ENCODE peak calls at places on chromosomes 5 and 9, in six cellular contexts. One of them, this sample, is unnamed.

GRCh38 chr9:68455436-68455835 is 85.2 kb downstream of the TMEM252 start:
- DNase-seq in fibroblast of mammary gland: no peak
- DNase-seq in tibial artery: no peak
- DNase-seq in spleen: no peak
- DNase-seq in astrocyte of the spinal cord: no peak
- DNase-seq in body of pancreas: no peak
- DNase-seq in this sample: no peak

GRCh38 chr9:135764731-135765130 is 62.7 kb downstream of the KCNT1 start:
- DNase-seq in astrocyte of the spinal cord: no peak
- DNase-seq in fibroblast of mammary gland: no peak
- DNase-seq in tibial artery: no peak
- DNase-seq in body of pancreas: no peak
- DNase-seq in spleen: no peak
- DNase-seq in this sample: no peak

GRCh38 chr9:83185517-83186192 is 122.7 kb upstream of the RASEF start:
- DNase-seq in fibroblast of mammary gland: no peak
- DNase-seq in body of pancreas: no peak
- DNase-seq in tibial artery: no peak
- DNase-seq in astrocyte of the spinal cord: no peak
- DNase-seq in spleen: no peak
- DNase-seq in this sample: no peak

GRCh38 chr5:135232958-135233357 is 166.1 kb downstream of the MACROH2A1 start:
- DNase-seq in astrocyte of the spinal cord: no peak
- DNase-seq in spleen: peak; percentile 54
- DNase-seq in tibial artery: peak; percentile 79
- DNase-seq in body of pancreas: no peak
- DNase-seq in fibroblast of mammary gland: no peak
- DNase-seq in this sample: no peak

GRCh38 chr5:72555871-72556270 is 48.7 kb upstream of the ZNF366 start:
- DNase-seq in spleen: no peak
- DNase-seq in tibial artery: no peak
- DNase-seq in body of pancreas: no peak
- DNase-seq in astrocyte of the spinal cord: no peak
- DNase-seq in fibroblast of mammary gland: peak; percentile 10
- DNase-seq in this sample: no peak

GRCh38 chr9:109843651-109844050 is 63.7 kb downstream of the PALM2AKAP2 start:
- DNase-seq in spleen: no peak
- DNase-seq in tibial artery: no peak
- DNase-seq in fibroblast of mammary gland: no peak
- DNase-seq in body of pancreas: peak; percentile 22
- DNase-seq in astrocyte of the spinal cord: no peak
- DNase-seq in this sample: no peak

GRCh38 chr9:69428017-69428785 is 103.2 kb downstream of the ENTREP1 start:
- DNase-seq in spleen: no peak
- DNase-seq in fibroblast of mammary gland: no peak
- DNase-seq in tibial artery: no peak
- DNase-seq in body of pancreas: no peak
- DNase-seq in astrocyte of the spinal cord: no peak
- DNase-seq in this sample: no peak

GRCh38 chr5:127536687-127537086 is 19.2 kb downstream of the PRRC1 start:
- DNase-seq in fibroblast of mammary gland: peak; percentile 17
- DNase-seq in spleen: no peak
- DNase-seq in astrocyte of the spinal cord: peak; percentile 21
- DNase-seq in body of pancreas: no peak
- DNase-seq in tibial artery: no peak
- DNase-seq in this sample: no peak

GRCh38 chr5:9829621-9830020 is 199.5 kb upstream of the TAS2R1 start:
- DNase-seq in spleen: no peak
- DNase-seq in fibroblast of mammary gland: no peak
- DNase-seq in tibial artery: no peak
- DNase-seq in astrocyte of the spinal cord: no peak
- DNase-seq in body of pancreas: no peak
- DNase-seq in this sample: no peak

GRCh38 chr5:52867809-52868208 is 80.1 kb downstream of the ITGA1 start:
- DNase-seq in tibial artery: peak; percentile 65
- DNase-seq in body of pancreas: no peak
- DNase-seq in fibroblast of mammary gland: peak; percentile 32
- DNase-seq in astrocyte of the spinal cord: peak; percentile 20
- DNase-seq in spleen: no peak
- DNase-seq in this sample: no peak

GRCh38 chr5:81787843-81788242 is 36.9 kb upstream of the SSBP2 start:
- DNase-seq in body of pancreas: peak; percentile 89
- DNase-seq in astrocyte of the spinal cord: peak; percentile 85
- DNase-seq in spleen: no peak
- DNase-seq in fibroblast of mammary gland: peak; percentile 87
- DNase-seq in tibial artery: peak; percentile 78
- DNase-seq in this sample: peak; percentile 32

GRCh38 chr5:140265845-140266244 is 37.1 kb downstream of the PFDN1 start:
- DNase-seq in body of pancreas: no peak
- DNase-seq in fibroblast of mammary gland: no peak
- DNase-seq in spleen: no peak
- DNase-seq in tibial artery: no peak
- DNase-seq in astrocyte of the spinal cord: no peak
- DNase-seq in this sample: no peak

GRCh38 chr9:20552874-20553624 is 69.2 kb downstream of the MLLT3 start:
- DNase-seq in astrocyte of the spinal cord: peak; percentile 36
- DNase-seq in body of pancreas: no peak
- DNase-seq in tibial artery: no peak
- DNase-seq in spleen: no peak
- DNase-seq in fibroblast of mammary gland: peak; percentile 24
- DNase-seq in this sample: no peak
- TF ChIP-seq CTCF in astrocyte of the spinal cord: no peak
- TF ChIP-seq CTCF in body of pancreas: no peak
- TF ChIP-seq CTCF in tibial artery: peak; percentile 29
- TF ChIP-seq CTCF in spleen: no peak
- TF ChIP-seq CTCF in fibroblast of mammary gland: peak; percentile 31
- TF ChIP-seq CTCF in this sample: no peak

GRCh38 chr9:131674425-131675421 is 65.2 kb downstream of the RAPGEF1 start:
- DNase-seq in body of pancreas: no peak
- DNase-seq in spleen: peak; percentile 78
- DNase-seq in astrocyte of the spinal cord: no peak
- DNase-seq in tibial artery: peak; percentile 78
- DNase-seq in fibroblast of mammary gland: no peak
- DNase-seq in this sample: no peak
- H3K4me3 ChIP-seq in body of pancreas: no peak overlapping the region
- H3K4me3 ChIP-seq in spleen: peak overlapping the region; percentile 5
- H3K4me3 ChIP-seq in astrocyte of the spinal cord: no peak overlapping the region
- H3K4me3 ChIP-seq in tibial artery: peak overlapping the region; percentile 5
- H3K4me3 ChIP-seq in fibroblast of mammary gland: no peak overlapping the region
- H3K4me3 ChIP-seq in this sample: no peak overlapping the region

DNA sequence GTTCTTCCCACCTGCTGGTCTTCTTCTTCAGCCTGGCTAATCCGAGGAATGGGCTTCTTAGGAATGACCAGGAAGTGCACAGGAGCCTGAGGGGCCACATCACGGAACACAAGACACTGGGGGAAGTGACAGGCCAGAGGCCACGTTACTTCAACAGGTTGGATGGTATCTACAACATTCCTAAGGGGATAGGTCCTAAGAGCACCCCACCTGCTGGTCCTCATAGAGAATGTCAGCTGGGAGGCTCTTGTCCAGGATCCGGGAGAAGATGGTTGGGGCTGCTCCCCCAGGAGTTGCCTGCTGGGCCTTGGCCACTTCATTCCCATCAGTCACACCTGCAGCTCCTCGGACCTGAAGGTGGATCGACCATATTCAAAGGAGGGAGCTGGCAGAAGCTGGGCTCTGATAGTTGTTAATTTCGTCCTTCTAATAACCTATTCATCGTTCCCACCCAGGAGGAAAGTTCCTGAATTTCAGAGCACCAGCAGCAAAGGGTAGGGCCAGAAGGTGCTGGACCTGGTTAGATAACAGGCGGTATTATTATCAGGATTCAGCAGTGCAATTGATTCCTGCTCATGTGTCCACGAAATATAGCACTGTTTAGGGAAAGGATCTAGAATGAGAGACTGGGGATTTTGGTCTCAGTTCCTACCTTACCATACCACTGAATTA is 1.3 kb downstream of the HINT2 start:
- DNase-seq in spleen: no peak
- DNase-seq in tibial artery: no peak
- DNase-seq in body of pancreas: no peak
- DNase-seq in fibroblast of mammary gland: peak; percentile 39
- DNase-seq in astrocyte of the spinal cord: no peak
- DNase-seq in this sample: no peak
- TF ChIP-seq CTCF in spleen: no peak
- TF ChIP-seq CTCF in tibial artery: no peak
- TF ChIP-seq CTCF in body of pancreas: no peak
- TF ChIP-seq CTCF in fibroblast of mammary gland: peak; percentile 29
- TF ChIP-seq CTCF in astrocyte of the spinal cord: peak; percentile 49
- TF ChIP-seq CTCF in this sample: peak; percentile 45

DNA sequence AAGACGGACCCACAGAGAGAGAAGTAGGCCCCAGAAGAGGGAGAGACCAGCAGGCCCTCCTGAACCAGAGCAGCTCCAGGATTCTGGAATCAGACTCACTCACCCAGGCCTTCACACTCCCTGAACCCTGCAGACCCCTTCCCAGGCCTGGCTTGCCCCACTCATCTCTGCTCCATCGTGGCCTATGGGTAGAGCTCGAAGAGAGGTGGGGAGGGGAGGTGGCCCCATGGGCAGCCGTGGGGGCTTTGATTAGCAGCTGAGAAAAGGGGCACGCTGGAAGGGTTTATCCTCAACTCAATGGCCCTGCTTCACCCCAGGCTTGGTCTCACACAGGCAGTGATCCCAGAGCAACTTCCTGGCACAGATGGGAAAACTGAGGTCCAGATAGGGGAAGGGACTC is 613 bp downstream of the MYMK start:
- DNase-seq in body of pancreas: no peak
- DNase-seq in spleen: no peak
- DNase-seq in fibroblast of mammary gland: no peak
- DNase-seq in astrocyte of the spinal cord: no peak
- DNase-seq in tibial artery: no peak
- DNase-seq in this sample: no peak
- H3K4me3 ChIP-seq in body of pancreas: no peak overlapping the region
- H3K4me3 ChIP-seq in spleen: no peak overlapping the region
- H3K4me3 ChIP-seq in fibroblast of mammary gland: no peak overlapping the region
- H3K4me3 ChIP-seq in astrocyte of the spinal cord: no peak overlapping the region
- H3K4me3 ChIP-seq in tibial artery: no peak overlapping the region
- H3K4me3 ChIP-seq in this sample: no peak overlapping the region

GRCh38 chr5:74934949-74935751 is 69.0 kb upstream of the FAM169A start:
- DNase-seq in fibroblast of mammary gland: peak; percentile 75
- DNase-seq in tibial artery: no peak
- DNase-seq in spleen: no peak
- DNase-seq in body of pancreas: peak; percentile 84
- DNase-seq in astrocyte of the spinal cord: peak; percentile 60
- DNase-seq in this sample: peak; percentile 71
- TF ChIP-seq CTCF in fibroblast of mammary gland: peak; percentile 40
- TF ChIP-seq CTCF in tibial artery: no peak
- TF ChIP-seq CTCF in spleen: peak; percentile 53
- TF ChIP-seq CTCF in body of pancreas: no peak
- TF ChIP-seq CTCF in astrocyte of the spinal cord: peak; percentile 40
- TF ChIP-seq CTCF in this sample: peak; percentile 51

DNA sequence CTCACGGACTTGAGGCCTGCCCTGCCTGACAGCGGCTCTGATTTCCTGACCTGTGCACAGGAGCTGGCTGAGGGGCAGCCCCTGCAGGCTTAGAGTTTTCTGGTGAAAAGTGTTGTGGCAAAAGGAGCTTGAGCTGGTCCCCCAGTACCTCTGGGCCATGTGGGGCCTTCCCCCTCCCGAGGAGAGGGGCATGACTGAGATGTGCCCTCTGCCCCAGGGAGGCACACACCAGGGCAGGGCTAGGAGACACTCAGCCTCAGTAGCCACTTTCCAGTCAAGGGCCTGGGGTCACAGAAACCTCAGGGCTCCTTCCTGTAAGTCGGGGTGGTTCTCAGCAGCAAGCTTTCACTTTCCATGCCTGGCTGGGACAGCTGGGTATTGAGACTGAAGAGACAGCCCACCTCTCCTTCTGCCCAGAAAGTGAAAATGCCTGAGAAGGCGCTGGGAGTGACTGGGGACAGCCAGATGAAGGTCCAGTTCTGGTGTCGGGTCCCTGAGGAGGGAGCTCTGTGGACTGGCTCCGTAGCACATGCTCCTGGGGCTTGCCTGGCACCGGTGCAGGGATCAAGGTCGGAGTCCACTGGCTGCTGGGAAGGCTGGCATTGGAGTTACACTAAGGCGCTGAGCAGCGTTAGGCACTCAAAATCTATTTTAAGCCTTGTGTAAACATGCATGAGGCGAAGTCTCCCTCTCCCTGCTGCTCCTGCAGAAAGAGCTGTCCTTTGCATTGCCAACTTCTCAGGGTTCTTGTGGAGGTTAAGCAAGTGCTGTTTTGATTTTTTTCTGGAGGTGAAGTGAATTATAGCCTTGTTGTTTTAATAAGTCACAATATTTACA is 394.9 kb downstream of the GADD45G start:
- DNase-seq in astrocyte of the spinal cord: peak; percentile 64
- DNase-seq in fibroblast of mammary gland: peak; percentile 29
- DNase-seq in tibial artery: peak; percentile 96
- DNase-seq in body of pancreas: peak; percentile 95
- DNase-seq in spleen: peak; percentile 88
- DNase-seq in this sample: no peak
- H3K4me3 ChIP-seq in astrocyte of the spinal cord: peak overlapping the region; percentile 3
- H3K4me3 ChIP-seq in fibroblast of mammary gland: no peak overlapping the region
- H3K4me3 ChIP-seq in tibial artery: peak overlapping the region; percentile 15
- H3K4me3 ChIP-seq in body of pancreas: no peak overlapping the region
- H3K4me3 ChIP-seq in spleen: peak overlapping the region; percentile 12
- H3K4me3 ChIP-seq in this sample: no peak overlapping the region